ENCODE peak calls at places on chromosomes 4 and X, in five cellular contexts. One of them, this sample, is unnamed.

GRCh38 chr4:155999743-156000142 is 46.1 kb upstream of the CTSO start:
- DNase-seq in NCI-H2171 treated with DMSO at 0.1 percent for 48 hours: no peak
- DNase-seq in T1000: no peak
- DNase-seq in OCI-LY7: no peak
- DNase-seq in aorta: no peak
- DNase-seq in this sample: peak

GRCh38 chr4:109969087-109969486 is 56.4 kb downstream of the EGF start:
- DNase-seq in T1000: no peak
- DNase-seq in aorta: no peak
- DNase-seq in OCI-LY7: no peak
- DNase-seq in NCI-H2171 treated with DMSO at 0.1 percent for 48 hours: no peak
- DNase-seq in this sample: peak

GRCh38 chrX:37802028-37802427 is 22.2 kb downstream of the CYBB start:
- DNase-seq in T1000: no peak
- DNase-seq in aorta: no peak
- DNase-seq in OCI-LY7: no peak
- DNase-seq in NCI-H2171 treated with DMSO at 0.1 percent for 48 hours: no peak
- DNase-seq in this sample: peak

GRCh38 chr4:189787216-189788031 is 153.2 kb upstream of the FRG1 start:
- DNase-seq in OCI-LY7: no peak
- DNase-seq in aorta: no peak
- DNase-seq in T1000: no peak
- DNase-seq in NCI-H2171 treated with DMSO at 0.1 percent for 48 hours: no peak
- DNase-seq in this sample: no peak

GRCh38 chrX:155246748-155247147 is 17.5 kb downstream of the RAB39B start:
- DNase-seq in T1000: no peak
- DNase-seq in aorta: no peak
- DNase-seq in OCI-LY7: no peak
- DNase-seq in NCI-H2171 treated with DMSO at 0.1 percent for 48 hours: no peak
- DNase-seq in this sample: no peak

GRCh38 chr4:6092971-6093370 is 74.7 kb upstream of the C4orf50 start:
- DNase-seq in NCI-H2171 treated with DMSO at 0.1 percent for 48 hours: no peak
- DNase-seq in OCI-LY7: no peak
- DNase-seq in aorta: no peak
- DNase-seq in T1000: no peak
- DNase-seq in this sample: no peak

GRCh38 chrX:119698835-119699234 is 5.9 kb upstream of the SEPTIN6 start:
- DNase-seq in aorta: no peak
- DNase-seq in OCI-LY7: peak
- DNase-seq in NCI-H2171 treated with DMSO at 0.1 percent for 48 hours: peak
- DNase-seq in T1000: no peak
- DNase-seq in this sample: peak

GRCh38 chr4:6346373-6347110 is 76.9 kb downstream of the WFS1 start:
- DNase-seq in OCI-LY7: no peak
- DNase-seq in T1000: no peak
- DNase-seq in NCI-H2171 treated with DMSO at 0.1 percent for 48 hours: no peak
- DNase-seq in aorta: no peak
- DNase-seq in this sample: no peak

GRCh38 chrX:109327271-109327670 is 154.6 kb downstream of the GUCY2F start:
- DNase-seq in OCI-LY7: no peak
- DNase-seq in aorta: no peak
- DNase-seq in NCI-H2171 treated with DMSO at 0.1 percent for 48 hours: no peak
- DNase-seq in T1000: no peak
- DNase-seq in this sample: no peak

GRCh38 chr4:186725422-186726149 is 1.9 kb upstream of the FAT1 start:
- DNase-seq in OCI-LY7: no peak
- DNase-seq in T1000: peak
- DNase-seq in NCI-H2171 treated with DMSO at 0.1 percent for 48 hours: no peak
- DNase-seq in aorta: peak
- DNase-seq in this sample: peak

GRCh38 chrX:118541482-118541881 is 45.9 kb downstream of the DOCK11 start:
- DNase-seq in T1000: no peak
- DNase-seq in aorta: no peak
- DNase-seq in NCI-H2171 treated with DMSO at 0.1 percent for 48 hours: no peak
- DNase-seq in OCI-LY7: no peak
- DNase-seq in this sample: no peak

GRCh38 chr4:156931267-156931666 is 40.3 kb downstream of the PDGFC start:
- DNase-seq in T1000: no peak
- DNase-seq in aorta: no peak
- DNase-seq in OCI-LY7: no peak
- DNase-seq in NCI-H2171 treated with DMSO at 0.1 percent for 48 hours: no peak
- DNase-seq in this sample: no peak

GRCh38 chrX:104566921-104567501 is 1.0 kb downstream of the IL1RAPL2 start:
- DNase-seq in aorta: no peak
- DNase-seq in NCI-H2171 treated with DMSO at 0.1 percent for 48 hours: no peak
- DNase-seq in T1000: no peak
- DNase-seq in OCI-LY7: no peak
- DNase-seq in this sample: no peak

GRCh38 chrX:112997991-112998390 is 157.4 kb upstream of the AMOT start:
- DNase-seq in NCI-H2171 treated with DMSO at 0.1 percent for 48 hours: no peak
- DNase-seq in OCI-LY7: no peak
- DNase-seq in aorta: no peak
- DNase-seq in T1000: no peak
- DNase-seq in this sample: no peak

GRCh38 chr4:26055855-26056254 is 141.8 kb downstream of the SMIM20 start:
- DNase-seq in T1000: no peak
- DNase-seq in aorta: no peak
- DNase-seq in OCI-LY7: no peak
- DNase-seq in NCI-H2171 treated with DMSO at 0.1 percent for 48 hours: no peak
- DNase-seq in this sample: no peak

GRCh38 chr4:180134116-180134866 is 2108.9 kb upstream of the TENM3 start:
- DNase-seq in aorta: no peak
- DNase-seq in NCI-H2171 treated with DMSO at 0.1 percent for 48 hours: no peak
- DNase-seq in T1000: no peak
- DNase-seq in OCI-LY7: no peak
- DNase-seq in this sample: peak

GRCh38 chrX:13285693-13286092 is 34.2 kb downstream of the ATXN3L start:
- DNase-seq in NCI-H2171 treated with DMSO at 0.1 percent for 48 hours: no peak
- DNase-seq in T1000: no peak
- DNase-seq in aorta: no peak
- DNase-seq in OCI-LY7: no peak
- DNase-seq in this sample: no peak

GRCh38 chrX:108299101-108299591 is 139.1 kb downstream of the COL4A6 start:
- DNase-seq in T1000: no peak
- DNase-seq in aorta: no peak
- DNase-seq in OCI-LY7: no peak
- DNase-seq in NCI-H2171 treated with DMSO at 0.1 percent for 48 hours: peak
- DNase-seq in this sample: no peak

GRCh38 chr4:173490817-173491518 is 39.1 kb downstream of the HAND2 start:
- DNase-seq in aorta: no peak
- DNase-seq in NCI-H2171 treated with DMSO at 0.1 percent for 48 hours: peak
- DNase-seq in T1000: no peak
- DNase-seq in OCI-LY7: no peak
- DNase-seq in this sample: peak

GRCh38 chr4:53924333-53925049 is 139.9 kb downstream of the CHIC2 start:
- DNase-seq in T1000: no peak
- DNase-seq in aorta: no peak
- DNase-seq in NCI-H2171 treated with DMSO at 0.1 percent for 48 hours: no peak
- DNase-seq in OCI-LY7: no peak
- DNase-seq in this sample: no peak

GRCh38 chr4:47824844-47825243 is 13.0 kb downstream of the CORIN start:
- DNase-seq in NCI-H2171 treated with DMSO at 0.1 percent for 48 hours: no peak
- DNase-seq in OCI-LY7: no peak
- DNase-seq in aorta: no peak
- DNase-seq in T1000: no peak
- DNase-seq in this sample: peak

GRCh38 chrX:43805579-43805978 is 76.7 kb downstream of the MAOB start:
- DNase-seq in aorta: no peak
- DNase-seq in OCI-LY7: no peak
- DNase-seq in NCI-H2171 treated with DMSO at 0.1 percent for 48 hours: no peak
- DNase-seq in T1000: no peak
- DNase-seq in this sample: no peak

GRCh38 chr4:20944451-20944850 is 244.2 kb downstream of the PACRGL start:
- DNase-seq in T1000: no peak
- DNase-seq in NCI-H2171 treated with DMSO at 0.1 percent for 48 hours: no peak
- DNase-seq in OCI-LY7: no peak
- DNase-seq in aorta: no peak
- DNase-seq in this sample: no peak

GRCh38 chrX:101708180-101708579 is 48.5 kb upstream of the ARMCX2 start:
- DNase-seq in NCI-H2171 treated with DMSO at 0.1 percent for 48 hours: no peak
- DNase-seq in T1000: no peak
- DNase-seq in OCI-LY7: no peak
- DNase-seq in aorta: no peak
- DNase-seq in this sample: no peak

GRCh38 chrX:153884136-153885076 is 1.6 kb downstream of the L1CAM start:
- DNase-seq in OCI-LY7: no peak
- DNase-seq in aorta: no peak
- DNase-seq in T1000: no peak
- DNase-seq in NCI-H2171 treated with DMSO at 0.1 percent for 48 hours: peak
- DNase-seq in this sample: no peak

GRCh38 chr4:152462715-152463114 is 73.2 kb downstream of the FBXW7 start:
- DNase-seq in NCI-H2171 treated with DMSO at 0.1 percent for 48 hours: no peak
- DNase-seq in OCI-LY7: no peak
- DNase-seq in aorta: no peak
- DNase-seq in T1000: no peak
- DNase-seq in this sample: no peak

GRCh38 chrX:150150081-150150779 is 211.9 kb upstream of the EOLA2 start:
- DNase-seq in OCI-LY7: no peak
- DNase-seq in NCI-H2171 treated with DMSO at 0.1 percent for 48 hours: no peak
- DNase-seq in T1000: no peak
- DNase-seq in aorta: no peak
- DNase-seq in this sample: no peak

GRCh38 chrX:65745427-65745826 is 78.0 kb downstream of the MSN start:
- DNase-seq in T1000: no peak
- DNase-seq in NCI-H2171 treated with DMSO at 0.1 percent for 48 hours: no peak
- DNase-seq in OCI-LY7: no peak
- DNase-seq in aorta: no peak
- DNase-seq in this sample: peak

GRCh38 chr4:30757357-30757756 is 37.2 kb downstream of the PCDH7 start:
- DNase-seq in aorta: no peak
- DNase-seq in OCI-LY7: no peak
- DNase-seq in T1000: no peak
- DNase-seq in NCI-H2171 treated with DMSO at 0.1 percent for 48 hours: no peak
- DNase-seq in this sample: peak

GRCh38 chrX:120456973-120457372 is 12.1 kb downstream of the LAMP2 start:
- DNase-seq in NCI-H2171 treated with DMSO at 0.1 percent for 48 hours: no peak
- DNase-seq in OCI-LY7: peak
- DNase-seq in T1000: no peak
- DNase-seq in aorta: no peak
- DNase-seq in this sample: peak

GRCh38 chr4:76558391-76559235 is 123.6 kb downstream of the SHROOM3 start:
- DNase-seq in aorta: no peak
- DNase-seq in NCI-H2171 treated with DMSO at 0.1 percent for 48 hours: no peak
- DNase-seq in OCI-LY7: no peak
- DNase-seq in T1000: no peak
- DNase-seq in this sample: no peak

GRCh38 chrX:83145910-83146309 is 362.2 kb upstream of the POU3F4 start:
- DNase-seq in NCI-H2171 treated with DMSO at 0.1 percent for 48 hours: no peak
- DNase-seq in OCI-LY7: no peak
- DNase-seq in T1000: no peak
- DNase-seq in aorta: no peak
- DNase-seq in this sample: no peak

GRCh38 chr4:52659722-52660261 is 691 bp upstream of the USP46 start:
- DNase-seq in T1000: no peak
- DNase-seq in aorta: peak
- DNase-seq in OCI-LY7: peak
- DNase-seq in NCI-H2171 treated with DMSO at 0.1 percent for 48 hours: no peak
- DNase-seq in this sample: peak

GRCh38 chrX:78652971-78653822 is 5.9 kb downstream of the RTL3 start:
- DNase-seq in NCI-H2171 treated with DMSO at 0.1 percent for 48 hours: no peak
- DNase-seq in T1000: peak
- DNase-seq in aorta: no peak
- DNase-seq in OCI-LY7: no peak
- DNase-seq in this sample: peak

GRCh38 chr4:130233377-130234047 is 1137.6 kb downstream of the C4orf33 start:
- DNase-seq in NCI-H2171 treated with DMSO at 0.1 percent for 48 hours: no peak
- DNase-seq in aorta: no peak
- DNase-seq in OCI-LY7: peak
- DNase-seq in T1000: no peak
- DNase-seq in this sample: peak

GRCh38 chr4:113971706-113972360 is 7.6 kb downstream of the ARSJ start:
- DNase-seq in aorta: no peak
- DNase-seq in T1000: no peak
- DNase-seq in OCI-LY7: no peak
- DNase-seq in NCI-H2171 treated with DMSO at 0.1 percent for 48 hours: no peak
- DNase-seq in this sample: no peak

GRCh38 chrX:19709117-19709811 is 178.1 kb downstream of the SH3KBP1 start:
- DNase-seq in aorta: no peak
- DNase-seq in T1000: no peak
- DNase-seq in NCI-H2171 treated with DMSO at 0.1 percent for 48 hours: no peak
- DNase-seq in OCI-LY7: no peak
- DNase-seq in this sample: no peak